ENCODE peak calls at places on chromosomes 5 and 9, in six cellular contexts. One of them, this sample, is unnamed.

GRCh38 chr9:96688215-96688614 is 33.1 kb upstream of the PRXL2C start:
- DNase-seq in HEK293T: no peak
- DNase-seq in LoVo: no peak
- DNase-seq in foreskin fibroblast: no peak
- DNase-seq in HTR-8/SVneo: no peak
- DNase-seq in K562: no peak
- DNase-seq in this sample: no peak

GRCh38 chr9:79617395-79617794 is 45.6 kb downstream of the TLE4 start:
- DNase-seq in K562: no peak
- DNase-seq in HEK293T: no peak
- DNase-seq in LoVo: no peak
- DNase-seq in foreskin fibroblast: peak
- DNase-seq in HTR-8/SVneo: no peak
- DNase-seq in this sample: no peak

GRCh38 chr5:111408817-111409216 is 103.5 kb downstream of the STARD4 start:
- DNase-seq in HEK293T: no peak
- DNase-seq in HTR-8/SVneo: no peak
- DNase-seq in foreskin fibroblast: no peak
- DNase-seq in LoVo: no peak
- DNase-seq in K562: no peak
- DNase-seq in this sample: no peak

GRCh38 chr9:105656131-105656921 is 5.9 kb upstream of the TAL2 start:
- DNase-seq in HTR-8/SVneo: no peak
- DNase-seq in foreskin fibroblast: no peak
- DNase-seq in K562: peak
- DNase-seq in HEK293T: peak
- DNase-seq in LoVo: peak
- DNase-seq in this sample: peak

GRCh38 chr5:79666758-79667157 is 22.9 kb upstream of the CMYA5 start:
- DNase-seq in HTR-8/SVneo: no peak
- DNase-seq in K562: no peak
- DNase-seq in foreskin fibroblast: no peak
- DNase-seq in HEK293T: no peak
- DNase-seq in LoVo: no peak
- DNase-seq in this sample: no peak

GRCh38 chr9:23820731-23821399 is 5.2 kb downstream of the ELAVL2 start:
- DNase-seq in HEK293T: peak
- DNase-seq in LoVo: no peak
- DNase-seq in K562: no peak
- DNase-seq in foreskin fibroblast: no peak
- DNase-seq in HTR-8/SVneo: no peak
- DNase-seq in this sample: peak

GRCh38 chr9:96382175-96382574 is 1.3 kb downstream of the SLC35D2 start:
- DNase-seq in foreskin fibroblast: no peak
- DNase-seq in HTR-8/SVneo: no peak
- DNase-seq in K562: no peak
- DNase-seq in LoVo: no peak
- DNase-seq in HEK293T: no peak
- DNase-seq in this sample: no peak

GRCh38 chr5:33372721-33373120 is 68.0 kb upstream of the TARS1 start:
- DNase-seq in LoVo: no peak
- DNase-seq in HTR-8/SVneo: no peak
- DNase-seq in foreskin fibroblast: no peak
- DNase-seq in K562: no peak
- DNase-seq in HEK293T: no peak
- DNase-seq in this sample: no peak

GRCh38 chr5:28926422-28926821 is 1888.0 kb upstream of the CDH9 start:
- DNase-seq in K562: no peak
- DNase-seq in HTR-8/SVneo: no peak
- DNase-seq in HEK293T: no peak
- DNase-seq in LoVo: no peak
- DNase-seq in foreskin fibroblast: no peak
- DNase-seq in this sample: no peak

GRCh38 chr9:111529787-111530186 is 4.8 kb downstream of the ZNF483 start:
- DNase-seq in HTR-8/SVneo: no peak
- DNase-seq in HEK293T: no peak
- DNase-seq in LoVo: no peak
- DNase-seq in foreskin fibroblast: no peak
- DNase-seq in K562: no peak
- DNase-seq in this sample: no peak

GRCh38 chr5:139700711-139701693 is 52.9 kb downstream of the CXXC5 start:
- DNase-seq in HEK293T: no peak
- DNase-seq in LoVo: peak
- DNase-seq in HTR-8/SVneo: no peak
- DNase-seq in foreskin fibroblast: no peak
- DNase-seq in K562: peak
- DNase-seq in this sample: no peak

GRCh38 chr5:83760579-83760978 is 39.9 kb upstream of the HAPLN1 start:
- DNase-seq in LoVo: no peak
- DNase-seq in HEK293T: no peak
- DNase-seq in HTR-8/SVneo: no peak
- DNase-seq in K562: no peak
- DNase-seq in foreskin fibroblast: no peak
- DNase-seq in this sample: no peak

GRCh38 chr5:94469889-94470288 is 148.5 kb downstream of the KIAA0825 start:
- DNase-seq in HTR-8/SVneo: peak
- DNase-seq in foreskin fibroblast: peak
- DNase-seq in LoVo: no peak
- DNase-seq in HEK293T: peak
- DNase-seq in K562: no peak
- DNase-seq in this sample: no peak

GRCh38 chr5:168295574-168296201 is 4.2 kb downstream of the WWC1 start:
- DNase-seq in foreskin fibroblast: peak
- DNase-seq in K562: no peak
- DNase-seq in HEK293T: peak
- DNase-seq in LoVo: peak
- DNase-seq in HTR-8/SVneo: peak
- DNase-seq in this sample: no peak

GRCh38 chr9:113309204-113309813 is 6.1 kb upstream of the RNF183 start:
- DNase-seq in LoVo: peak
- DNase-seq in HTR-8/SVneo: peak
- DNase-seq in HEK293T: peak
- DNase-seq in foreskin fibroblast: peak
- DNase-seq in K562: peak
- DNase-seq in this sample: peak

GRCh38 chr5:134227259-134227658 is 1.4 kb upstream of the PPP2CA start:
- DNase-seq in HTR-8/SVneo: no peak
- DNase-seq in foreskin fibroblast: no peak
- DNase-seq in LoVo: peak
- DNase-seq in HEK293T: peak
- DNase-seq in K562: peak
- DNase-seq in this sample: peak

GRCh38 chr9:63817622-63818518 is 1467.1 kb downstream of the FOXD4L5 start:
- DNase-seq in HEK293T: peak
- DNase-seq in LoVo: no peak
- DNase-seq in HTR-8/SVneo: no peak
- DNase-seq in foreskin fibroblast: no peak
- DNase-seq in K562: peak
- DNase-seq in this sample: no peak

GRCh38 chr5:174790906-174791305 is 66.5 kb downstream of the MSX2 start:
- DNase-seq in HTR-8/SVneo: no peak
- DNase-seq in K562: no peak
- DNase-seq in HEK293T: no peak
- DNase-seq in foreskin fibroblast: no peak
- DNase-seq in LoVo: no peak
- DNase-seq in this sample: no peak

GRCh38 chr9:127885508-127886281 is 8.2 kb upstream of the AK1 start:
- DNase-seq in K562: no peak
- DNase-seq in HTR-8/SVneo: no peak
- DNase-seq in LoVo: no peak
- DNase-seq in HEK293T: no peak
- DNase-seq in foreskin fibroblast: no peak
- DNase-seq in this sample: no peak

GRCh38 chr9:90038778-90039177 is 434.0 kb downstream of the GADD45G start:
- DNase-seq in LoVo: no peak
- DNase-seq in foreskin fibroblast: no peak
- DNase-seq in K562: no peak
- DNase-seq in HTR-8/SVneo: no peak
- DNase-seq in HEK293T: no peak
- DNase-seq in this sample: no peak

GRCh38 chr5:108858959-108859358 is 111.3 kb downstream of the FER start:
- DNase-seq in HEK293T: no peak
- DNase-seq in LoVo: no peak
- DNase-seq in foreskin fibroblast: peak
- DNase-seq in HTR-8/SVneo: no peak
- DNase-seq in K562: no peak
- DNase-seq in this sample: no peak

GRCh38 chr5:170121321-170121720 is 15.6 kb downstream of the FOXI1 start:
- DNase-seq in K562: no peak
- DNase-seq in LoVo: no peak
- DNase-seq in HTR-8/SVneo: no peak
- DNase-seq in foreskin fibroblast: peak
- DNase-seq in HEK293T: no peak
- DNase-seq in this sample: no peak

GRCh38 chr5:6484446-6484845 is 35.8 kb downstream of the UBE2QL1 start:
- DNase-seq in foreskin fibroblast: no peak
- DNase-seq in LoVo: no peak
- DNase-seq in HEK293T: no peak
- DNase-seq in HTR-8/SVneo: no peak
- DNase-seq in K562: no peak
- DNase-seq in this sample: no peak

GRCh38 chr5:137207023-137207760 is 291.9 kb downstream of the SPOCK1 start:
- DNase-seq in LoVo: no peak
- DNase-seq in HTR-8/SVneo: no peak
- DNase-seq in HEK293T: no peak
- DNase-seq in foreskin fibroblast: no peak
- DNase-seq in K562: no peak
- DNase-seq in this sample: no peak

GRCh38 chr5:158943057-158943456 is 156.7 kb downstream of the EBF1 start:
- DNase-seq in K562: no peak
- DNase-seq in HEK293T: no peak
- DNase-seq in HTR-8/SVneo: peak
- DNase-seq in foreskin fibroblast: peak
- DNase-seq in LoVo: peak
- DNase-seq in this sample: no peak

GRCh38 chr9:97954550-97954989 is 16.6 kb upstream of the HEMGN start:
- DNase-seq in HEK293T: peak
- DNase-seq in HTR-8/SVneo: peak
- DNase-seq in LoVo: peak
- DNase-seq in K562: peak
- DNase-seq in foreskin fibroblast: no peak
- DNase-seq in this sample: peak

GRCh38 chr9:95425910-95426551 is 90.7 kb downstream of the PTCH1 start:
- DNase-seq in LoVo: peak
- DNase-seq in HEK293T: no peak
- DNase-seq in foreskin fibroblast: no peak
- DNase-seq in K562: peak
- DNase-seq in HTR-8/SVneo: no peak
- DNase-seq in this sample: no peak

GRCh38 chr5:115209279-115209678 is 39.6 kb upstream of the TRIM36 start:
- DNase-seq in HEK293T: no peak
- DNase-seq in HTR-8/SVneo: no peak
- DNase-seq in K562: no peak
- DNase-seq in LoVo: no peak
- DNase-seq in foreskin fibroblast: no peak
- DNase-seq in this sample: no peak

GRCh38 chr9:88722753-88723152 is 187.8 kb downstream of the NXNL2 start:
- DNase-seq in K562: no peak
- DNase-seq in HEK293T: no peak
- DNase-seq in LoVo: no peak
- DNase-seq in foreskin fibroblast: no peak
- DNase-seq in HTR-8/SVneo: peak
- DNase-seq in this sample: no peak

GRCh38 chr9:108885643-108886348 is 23.7 kb downstream of the ACTL7A start:
- DNase-seq in K562: peak
- DNase-seq in foreskin fibroblast: peak
- DNase-seq in LoVo: peak
- DNase-seq in HEK293T: peak
- DNase-seq in HTR-8/SVneo: peak
- DNase-seq in this sample: peak

GRCh38 chr5:157049605-157050004 is 9.3 kb downstream of the HAVCR1 start:
- DNase-seq in HEK293T: no peak
- DNase-seq in HTR-8/SVneo: peak
- DNase-seq in K562: no peak
- DNase-seq in foreskin fibroblast: no peak
- DNase-seq in LoVo: peak
- DNase-seq in this sample: no peak

GRCh38 chr5:178515019-178515418 is 75.2 kb downstream of the COL23A1 start:
- DNase-seq in HEK293T: no peak
- DNase-seq in LoVo: no peak
- DNase-seq in HTR-8/SVneo: no peak
- DNase-seq in foreskin fibroblast: no peak
- DNase-seq in K562: no peak
- DNase-seq in this sample: no peak

GRCh38 chr5:38340961-38341500 is 82.7 kb downstream of the EGFLAM start:
- DNase-seq in HEK293T: no peak
- DNase-seq in LoVo: no peak
- DNase-seq in K562: no peak
- DNase-seq in foreskin fibroblast: no peak
- DNase-seq in HTR-8/SVneo: no peak
- DNase-seq in this sample: no peak

This sample was measured in erythroblast.